ENCODE peak calls at places on chromosomes 5 and 9, in four cellular contexts. X is ovary, K is brain microvascular endothelial cell, E is heart right ventricle. P is an unnamed sample. For H3K36me3, the result is how much of the 10 kb centered on the place peaks cover.

GRCh38 chr9:18861599-18862546 is 171.1 kb downstream of the SAXO1 start:
- DNase-seq in X (peak), K (peak), E (peak), P (no peak)

GRCh38 chr5:142722146-142722545 is 36.3 kb upstream of the FGF1 start:
- DNase-seq in X (no peak), K (no peak), E (no peak), P (no peak)

GRCh38 chr9:37345038-37345437 is 77.5 kb upstream of the GRHPR start:
- DNase-seq in X (no peak), K (no peak), E (no peak), P (no peak)

GRCh38 chr5:176823076-176823481 is 12.7 kb downstream of the UNC5A start:
- DNase-seq in X (no peak), K (no peak), E (no peak), P (no peak)

GRCh38 chr9:138101444-138102234 is 224.1 kb downstream of the CACNA1B start:
- DNase-seq in X (no peak), K (no peak), E (no peak), P (no peak)

GRCh38 chr5:53038196-53038847 is 49.2 kb downstream of the ITGA2 start:
- DNase-seq in X (no peak), K (peak), E (no peak), P (no peak)

GRCh38 chr9:130932220-130933069 is 6.6 kb downstream of the FIBCD1 start:
- DNase-seq in X (no peak), K (no peak), E (peak), P (no peak)

GRCh38 chr5:160423025-160423554 is 1.4 kb downstream of the PTTG1 start:
- DNase-seq in X (no peak), K (no peak), E (no peak), P (no peak)

GRCh38 chr5:149424371-149425315 is 45.6 kb upstream of the IL17B start:
- DNase-seq in X (peak), K (no peak), E (no peak), P (no peak)

GRCh38 chr9:116074658-116075057 is 78.9 kb upstream of the PAPPA start:
- DNase-seq in X (no peak), K (no peak), E (no peak), P (no peak)

GRCh38 chr9:112503170-112503569 is 16.5 kb downstream of the KIAA1958 start:
- DNase-seq in X (no peak), K (no peak), E (peak), P (no peak)

GRCh38 chr5:42600441-42600840 is 156.2 kb upstream of the CCDC152 start:
- DNase-seq in X (no peak), K (no peak), E (no peak), P (no peak)

GRCh38 chr9:33932078-33932807 is 115.3 kb downstream of the UBE2R2 start:
- DNase-seq in X (no peak), K (no peak), E (no peak), P (no peak)
- H3K36me3 ChIP-seq in X (under half), K (half or more), E (half or more), P (under half)

DNA sequence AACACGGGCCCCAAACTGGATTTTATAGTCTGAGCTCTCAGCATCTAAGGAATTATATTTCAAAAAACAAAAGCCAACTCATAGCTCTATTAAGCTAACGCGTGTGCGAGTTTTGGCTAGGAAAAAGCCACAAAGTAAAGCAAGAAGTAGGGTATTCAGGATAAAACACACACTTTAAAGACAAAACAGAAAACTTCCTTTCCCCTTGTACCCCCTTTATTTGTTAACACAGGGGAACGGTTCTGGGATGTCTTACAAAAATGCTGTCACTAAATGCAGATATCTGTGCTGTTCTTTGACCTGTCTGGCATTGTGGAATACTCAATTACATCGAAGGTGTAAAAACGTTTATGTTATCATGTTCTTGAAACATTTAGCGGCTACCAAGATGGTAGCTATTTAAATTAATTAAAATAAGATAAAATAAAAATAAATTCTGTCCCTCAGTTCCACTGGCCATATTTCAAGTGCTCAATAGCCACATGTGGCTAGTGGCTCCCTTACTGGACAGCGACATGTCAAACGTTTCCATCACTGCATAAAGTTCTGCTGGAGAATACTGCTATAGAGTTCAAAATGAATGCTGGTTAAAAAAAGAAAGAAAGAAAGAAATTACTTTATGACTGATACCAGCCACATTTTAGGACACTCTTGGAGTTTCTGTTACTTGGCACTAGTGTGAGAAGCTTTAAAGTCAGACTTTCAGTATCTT is 7.2 kb upstream of the MEF2C start:
- DNase-seq in X (no peak), K (no peak), E (no peak), P (no peak)
- H3K4me3 ChIP-seq in X (peak), K (peak), E (peak), P (peak)

DNA sequence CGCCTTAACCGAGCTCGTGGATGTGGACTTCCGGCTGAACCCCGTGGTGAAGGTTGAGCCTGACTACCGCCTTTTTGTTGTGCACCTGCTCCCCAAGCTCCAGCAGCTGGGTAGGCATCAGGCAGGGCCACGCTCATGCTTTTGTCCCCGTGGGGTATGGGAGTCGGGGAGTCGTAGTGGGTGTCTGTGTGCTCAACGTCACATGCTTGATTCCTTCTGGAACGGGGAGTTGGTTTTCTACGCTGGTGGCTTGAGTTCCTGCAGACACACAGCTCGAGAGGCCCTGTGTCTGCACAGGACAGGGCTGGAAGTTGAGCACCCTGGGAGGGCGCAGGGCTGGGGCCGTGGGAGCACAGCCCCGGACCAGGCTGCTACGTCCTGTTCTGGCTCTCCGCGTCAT is 8.0 kb downstream of the CEP72 start:
- DNase-seq in X (peak), K (no peak), E (no peak), P (no peak)
- H3K36me3 ChIP-seq in X (under half), K (under half), E (under half), P (under half)

DNA sequence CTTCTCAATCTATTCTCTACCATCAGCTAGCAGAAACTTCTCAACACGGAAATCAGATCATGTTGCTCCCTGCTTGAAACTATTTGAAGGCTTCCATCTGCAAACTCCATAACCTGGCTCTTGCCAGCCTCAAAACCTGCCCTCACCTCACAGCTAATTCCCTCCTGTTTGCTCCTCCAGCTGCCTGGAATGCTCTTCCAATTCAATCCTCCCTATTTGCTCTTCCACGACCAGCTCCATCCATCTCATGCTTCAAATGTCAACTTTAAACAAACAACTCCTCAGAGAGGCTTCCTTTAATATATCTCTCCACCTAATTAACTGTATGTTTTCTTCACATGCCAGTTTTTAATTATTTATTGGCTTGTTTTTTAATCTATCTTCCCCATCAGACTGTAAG is 1.5 kb downstream of the PLAA start:
- DNase-seq in X (no peak), K (no peak), E (no peak), P (no peak)
- H3K4me3 ChIP-seq in X (peak), K (peak), E (peak), P (peak)

DNA sequence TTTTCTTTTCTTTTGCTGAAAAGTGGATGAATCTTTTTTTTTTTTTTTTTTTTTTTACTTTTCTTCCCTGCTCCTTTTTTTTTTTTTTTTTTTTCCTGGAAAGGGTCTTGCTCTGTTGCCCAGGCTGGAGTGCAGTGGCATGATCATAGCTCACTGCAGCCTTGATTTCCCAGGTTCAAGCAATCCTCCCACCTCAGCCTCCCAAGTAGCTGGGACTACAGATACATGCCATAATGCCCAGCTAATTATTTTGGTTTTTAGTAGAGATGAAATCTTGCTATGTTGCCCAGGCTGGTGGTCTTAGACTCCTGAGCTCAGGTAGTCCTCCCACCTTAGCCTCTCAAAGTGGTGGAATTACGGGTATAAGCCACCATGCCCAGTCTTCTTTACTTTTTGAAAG is 20.9 kb downstream of the HSD17B4 start:
- DNase-seq in X (no peak), K (no peak), E (no peak), P (no peak)
- H3K36me3 ChIP-seq in X (under half), K (under half), E (half or more), P (under half)

P was measured in kidney epithelial cell.